ENCODE peak calls at places on chromosomes 11 and 22, in eight cellular contexts. H is PC-3, Z is adipocyte, X is upper lobe of right lung, M is lower lobe of right lung, Q is right cardiac atrium, E is astrocyte, Y is tibial artery. F is an unnamed sample.

GRCh38 chr22:29369460-29369859 is 18.9 kb downstream of the AP1B1 start:
- DNase-seq in X (peak; percentile 72), Q (peak; percentile 90), Z (no peak), Y (peak; percentile 80), H (no peak), E (peak; percentile 80), M (peak; percentile 65), F (peak; percentile 87)

GRCh38 chr11:24593332-24593731 is 96.5 kb downstream of the LUZP2 start:
- DNase-seq in H (no peak), Z (no peak), X (no peak), E (no peak), Y (peak; percentile 67), Q (no peak), M (no peak), F (no peak)

GRCh38 chr11:68809506-68809905 is 32.2 kb downstream of the CPT1A start:
- DNase-seq in E (no peak), Y (no peak), X (no peak), Z (no peak), M (no peak), Q (no peak), H (no peak), F (no peak)

GRCh38 chr11:83610996-83611395 is 324.8 kb upstream of the CCDC90B start:
- DNase-seq in H (no peak), M (no peak), Y (no peak), Z (no peak), X (no peak), Q (no peak), E (no peak), F (peak; percentile 0)

GRCh38 chr11:106470230-106470629 is 392.8 kb downstream of the AASDHPPT start:
- DNase-seq in M (no peak), E (no peak), Y (no peak), Z (no peak), Q (no peak), X (no peak), H (no peak), F (no peak)

GRCh38 chr11:40314327-40314726 is 1145.1 kb downstream of the LRRC4C start:
- DNase-seq in Z (no peak), Q (no peak), X (no peak), E (no peak), H (no peak), M (no peak), Y (no peak), F (no peak)

GRCh38 chr11:16252373-16252772 is 104.0 kb downstream of the SOX6 start:
- DNase-seq in X (no peak), E (no peak), M (no peak), H (peak; percentile 16), Z (peak; percentile 39), Q (no peak), Y (no peak), F (peak; percentile 2)

GRCh38 chr11:121082670-121083069 is 18.4 kb upstream of the TECTA start:
- DNase-seq in M (no peak), H (peak; percentile 25), Q (no peak), X (no peak), Z (no peak), Y (no peak), E (no peak), F (no peak)

GRCh38 chr11:2807801-2808241 is 77.8 kb downstream of the CDKN1C start:
- DNase-seq in H (no peak), Q (peak; percentile 62), Y (peak; percentile 60), E (no peak), M (peak; percentile 41), X (peak; percentile 58), Z (no peak), F (no peak)

GRCh38 chr11:19566583-19567379 is 145.9 kb upstream of the NAV2 start:
- DNase-seq in Z (no peak), M (no peak), X (no peak), Y (no peak), Q (no peak), E (no peak), H (no peak), F (no peak)

GRCh38 chr11:119306373-119306890 is 10.5 kb downstream of the MCAM start:
- DNase-seq in M (no peak), X (no peak), Y (peak; percentile 95), H (no peak), Z (peak; percentile 66), E (no peak), Q (peak; percentile 51), F (peak; percentile 15)

DNA sequence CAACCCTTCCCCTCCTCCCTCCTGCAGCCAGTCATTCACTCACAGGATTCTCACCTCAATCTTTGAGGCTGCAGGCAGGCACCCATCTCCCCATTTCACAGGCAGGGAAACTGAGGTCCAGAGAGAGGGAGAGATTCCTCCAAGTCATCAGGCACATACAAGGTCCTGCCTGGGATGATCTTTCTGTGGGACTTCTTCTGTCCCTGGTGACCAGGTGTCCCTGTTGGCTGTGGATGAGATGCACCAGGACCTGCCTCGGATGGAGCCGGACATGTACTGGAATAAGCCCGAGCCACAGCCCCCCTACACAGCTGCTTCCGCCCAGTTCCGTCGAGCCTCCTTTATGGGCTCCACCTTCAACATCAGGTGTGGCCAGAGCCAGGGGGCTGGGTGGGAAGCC is 7.8 kb downstream of the FTH1 start:
- DNase-seq in M (no peak), Q (no peak), X (peak; percentile 46), H (no peak), E (no peak), Z (no peak), Y (peak; percentile 52), F (no peak)
- H3K4me1 ChIP-seq in M (peaks cover 64% of the 10 kb centered on the region), Q (peaks cover 28% of the 10 kb centered on the region), X (peaks cover 28% of the 10 kb centered on the region), H (peaks cover 8% of the 10 kb centered on the region), E (peaks cover 15% of the 10 kb centered on the region), Z (peaks cover 57% of the 10 kb centered on the region), Y (peaks cover 49% of the 10 kb centered on the region), F (peaks cover 9% of the 10 kb centered on the region)

DNA sequence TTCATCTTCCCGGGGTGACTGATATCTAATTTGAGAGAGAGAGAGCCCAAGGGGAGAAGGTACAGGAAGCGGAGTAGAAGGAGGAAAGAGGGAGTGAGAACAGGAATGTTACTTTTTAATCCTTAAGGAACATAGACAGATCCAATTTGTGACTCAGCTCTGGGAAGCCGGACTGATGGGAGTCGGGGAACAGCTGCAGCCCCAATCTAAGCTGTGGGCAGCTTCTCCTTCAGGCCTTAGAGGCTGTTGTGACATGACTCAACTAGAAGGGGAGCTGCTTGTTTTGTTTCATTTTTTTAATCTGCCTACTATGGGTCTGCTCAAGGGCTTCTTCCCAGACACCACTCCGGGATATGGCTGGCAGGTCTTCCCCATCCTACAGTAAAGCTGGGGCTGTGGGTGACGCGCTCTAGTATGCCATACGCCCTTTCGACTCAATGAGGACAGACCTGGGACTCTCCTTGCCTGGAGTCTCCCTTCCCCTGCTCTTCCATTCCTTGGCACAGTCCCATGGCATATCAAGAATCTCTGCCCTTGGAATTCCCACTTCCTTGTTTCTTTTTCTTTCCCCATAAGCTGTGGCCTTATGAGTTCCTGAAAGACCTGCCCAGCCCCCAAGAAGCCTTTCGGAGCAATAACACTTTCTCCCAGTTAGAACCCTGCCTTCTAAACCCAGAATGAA is 103.3 kb upstream of the AKIP1 start:
- DNase-seq in Y (no peak), E (peak; percentile 96), Z (peak; percentile 70), M (no peak), H (no peak), Q (peak; percentile 79), X (no peak), F (peak; percentile 88)
- H3K4me1 ChIP-seq in Y (peaks cover 71% of the 10 kb centered on the region), E (peaks cover 47% of the 10 kb centered on the region), Z (peaks cover 57% of the 10 kb centered on the region), M (peaks cover 87% of the 10 kb centered on the region), H (peaks cover 10% of the 10 kb centered on the region), Q (peaks cover 26% of the 10 kb centered on the region), X (peaks cover 67% of the 10 kb centered on the region), F (peaks cover 24% of the 10 kb centered on the region)

DNA sequence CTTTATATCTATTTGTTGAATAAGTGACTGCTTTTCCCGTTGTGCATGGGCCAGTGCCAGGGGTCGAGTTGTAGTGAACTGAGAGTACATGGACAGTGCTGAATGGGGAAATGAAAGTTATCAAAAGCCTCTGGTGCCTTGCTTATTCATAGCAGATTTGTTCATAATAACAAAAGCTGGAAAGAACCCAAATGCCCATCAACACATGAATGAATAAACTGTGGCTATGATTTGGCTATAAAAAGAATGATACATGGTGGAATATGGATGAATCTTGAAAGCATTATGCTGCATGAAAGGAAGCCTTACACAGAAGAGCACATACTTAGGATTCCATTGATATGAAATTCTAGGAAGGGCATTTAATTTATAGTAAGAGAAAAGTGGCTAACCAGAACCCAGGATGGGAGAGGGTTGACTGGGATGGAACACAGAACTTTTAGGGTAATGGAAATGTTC is 42.6 kb downstream of the PACS1 start:
- DNase-seq in M (no peak), Y (no peak), Q (peak; percentile 79), Z (peak; percentile 60), X (no peak), H (peak; percentile 92), E (peak; percentile 76), F (peak; percentile 83)
- H3K4me1 ChIP-seq in M (peaks cover 55% of the 10 kb centered on the region), Y (peaks cover 17% of the 10 kb centered on the region), Q (peaks cover 5% of the 10 kb centered on the region), Z (peaks cover 17% of the 10 kb centered on the region), X (peaks cover 48% of the 10 kb centered on the region), H (peaks cover 56% of the 10 kb centered on the region), E (peaks cover 47% of the 10 kb centered on the region), F (peaks cover 9% of the 10 kb centered on the region)

DNA sequence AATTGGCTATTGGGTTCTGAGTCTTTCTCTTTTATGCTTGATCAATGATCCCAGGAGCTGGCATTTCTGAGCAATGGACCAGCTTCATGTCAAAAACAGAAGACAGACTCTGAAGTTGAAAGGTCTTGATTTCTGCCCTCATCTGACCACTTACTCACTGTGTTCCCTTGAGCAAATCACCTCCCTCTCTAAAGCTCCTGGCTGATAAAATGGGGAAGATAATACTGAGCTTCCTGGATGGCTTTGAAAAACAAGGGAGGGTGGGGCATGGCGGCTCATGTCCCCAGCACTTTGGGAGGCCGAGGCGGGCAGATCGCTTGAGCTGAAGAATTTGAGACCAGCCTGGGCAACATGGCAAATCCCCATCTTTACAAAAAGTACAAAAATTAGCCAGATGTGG is 6.3 kb downstream of the FAM83F start:
- DNase-seq in H (no peak), X (no peak), Z (no peak), Q (no peak), M (no peak), E (no peak), Y (no peak), F (no peak)
- H3K4me1 ChIP-seq in H (peaks cover 24% of the 10 kb centered on the region), X (no peaks in the 10 kb centered on the region), Z (no peaks in the 10 kb centered on the region), Q (peaks cover 6% of the 10 kb centered on the region), M (no peaks in the 10 kb centered on the region), E (peaks cover 14% of the 10 kb centered on the region), Y (peaks cover 37% of the 10 kb centered on the region), F (no peaks in the 10 kb centered on the region)

GRCh38 chr11:61026121-61027031 is 54.9 kb downstream of the CD6 start:
- DNase-seq in Q (no peak), M (no peak), E (no peak), Z (no peak), X (no peak), Y (no peak), H (no peak), F (no peak)

GRCh38 chr11:61025819-61026120 is 54.3 kb downstream of the CD6 start:
- DNase-seq in M (no peak), Q (no peak), Y (no peak), H (no peak), X (no peak), Z (no peak), E (no peak), F (no peak)

GRCh38 chr11:61027141-61027840 is 55.8 kb downstream of the CD6 start:
- DNase-seq in Z (no peak), Q (no peak), M (no peak), Y (no peak), H (no peak), E (no peak), X (no peak), F (no peak)

GRCh38 chr11:61024938-61025818 is 53.7 kb downstream of the CD6 start:
- DNase-seq in X (no peak), Q (no peak), Z (no peak), Y (no peak), E (no peak), H (no peak), M (no peak), F (no peak)

GRCh38 chr11:61028135-61028729 is 56.8 kb downstream of the CD6 start:
- DNase-seq in H (peak; percentile 47), Z (no peak), X (no peak), Y (no peak), M (no peak), E (no peak), Q (no peak), F (no peak)
- H3K4me1 ChIP-seq in H (no peaks in the 10 kb centered on the region), Z (no peaks in the 10 kb centered on the region), X (peaks cover 12% of the 10 kb centered on the region), Y (no peaks in the 10 kb centered on the region), M (peaks cover 24% of the 10 kb centered on the region), E (no peaks in the 10 kb centered on the region), Q (peaks cover 4% of the 10 kb centered on the region), F (no peaks in the 10 kb centered on the region)

F was measured in fibroblast of lung.